ENCODE peak calls at places on chromosomes 7 and 10, in eight cellular contexts. S, D, F, P, J, Q, R and U are unnamed samples.

GRCh38 chr10:11553773-11554381 is 57.6 kb downstream of the USP6NL start:
- DNase-seq in Q (no peak), P (no peak), R (no peak), S (no peak), D (no peak), F (no peak), J (no peak), U (no peak)

GRCh38 chr7:93226310-93226709 is at the start of gene HEPACAM2:
- DNase-seq in D (no peak), J (no peak), F (no peak), P (no peak), R (no peak), S (no peak), Q (no peak), U (no peak)

GRCh38 chr10:74799840-74800239 is 26.6 kb upstream of the KAT6B start:
- DNase-seq in P (no peak), R (no peak), S (no peak), D (no peak), F (no peak), J (peak), Q (peak), U (no peak)

GRCh38 chr10:73439605-73440298 is 6.4 kb upstream of the MSS51 start:
- DNase-seq in D (no peak), F (no peak), P (no peak), R (no peak), J (no peak), Q (no peak), S (peak), U (no peak)

GRCh38 chr7:142916508-142916907 is 17.0 kb downstream of the TRPV5 start:
- DNase-seq in S (no peak), D (no peak), Q (no peak), J (no peak), P (no peak), R (no peak), F (no peak), U (no peak)

GRCh38 chr10:6203331-6204062 is 765 bp downstream of the PFKFB3 start:
- DNase-seq in S (no peak), J (peak), D (peak), P (peak), F (peak), Q (no peak), R (peak), U (peak)

GRCh38 chr10:17475661-17476060 is 21.3 kb upstream of the ST8SIA6 start:
- DNase-seq in R (no peak), S (no peak), D (no peak), F (no peak), Q (no peak), J (no peak), P (no peak), U (no peak)

GRCh38 chr10:110568055-110568735 is 700 bp downstream of the SMC3 start:
- DNase-seq in D (peak), Q (no peak), J (peak), S (peak), F (peak), R (no peak), P (peak), U (no peak)

GRCh38 chr10:122543676-122544075 is 16.9 kb upstream of the DMBT1 start:
- DNase-seq in Q (no peak), J (no peak), R (no peak), F (no peak), P (no peak), S (no peak), D (no peak), U (no peak)

GRCh38 chr7:116315293-116315692 is 105.0 kb downstream of the TES start:
- DNase-seq in J (no peak), D (no peak), R (no peak), P (no peak), Q (no peak), S (peak), F (no peak), U (no peak)

GRCh38 chr7:4667776-4668509 is 14.2 kb upstream of the FOXK1 start:
- DNase-seq in J (no peak), D (no peak), P (peak), S (no peak), Q (no peak), F (no peak), R (no peak), U (no peak)

GRCh38 chr7:41096921-41097320 is 606.0 kb downstream of the INHBA start:
- DNase-seq in R (no peak), J (no peak), S (no peak), D (no peak), P (no peak), F (no peak), Q (no peak), U (no peak)

GRCh38 chr7:99080679-99081078 is 63.2 kb downstream of the SMURF1 start:
- DNase-seq in F (no peak), D (no peak), J (no peak), Q (no peak), S (no peak), P (no peak), R (no peak), U (no peak)

GRCh38 chr7:29287366-29287765 is 92.8 kb downstream of the CHN2 start:
- DNase-seq in D (no peak), F (no peak), J (no peak), S (peak), R (no peak), P (no peak), Q (no peak), U (no peak)

GRCh38 chr7:30206466-30206865 is 71.7 kb downstream of the MTURN start:
- DNase-seq in P (no peak), R (no peak), Q (no peak), D (no peak), J (no peak), S (peak), F (no peak), U (no peak)

GRCh38 chr7:155188821-155189599 is 108.7 kb upstream of the INSIG1 start:
- DNase-seq in S (no peak), F (no peak), R (no peak), D (no peak), J (no peak), Q (no peak), P (no peak), U (no peak)

GRCh38 chr10:114239117-114239993 is at the start of gene VWA2:
- DNase-seq in D (peak), S (no peak), J (peak), F (no peak), P (no peak), Q (no peak), R (no peak), U (peak)

GRCh38 chr7:43888983-43889945 is 17.1 kb downstream of the URGCP start:
- DNase-seq in R (no peak), Q (no peak), P (no peak), J (no peak), D (no peak), F (no peak), S (no peak), U (no peak)

GRCh38 chr7:121076350-121077164 is 88.0 kb downstream of the CPED1 start:
- DNase-seq in P (no peak), S (peak), Q (no peak), R (no peak), D (no peak), J (no peak), F (no peak), U (no peak)

GRCh38 chr10:5977471-5978370 is at the start of gene IL15RA:
- DNase-seq in P (peak), J (peak), R (peak), F (peak), Q (no peak), D (peak), S (peak), U (peak)

GRCh38 chr10:43336641-43337318 is 34.7 kb upstream of the FXYD4 start:
- DNase-seq in Q (no peak), F (no peak), P (no peak), D (peak), R (no peak), S (no peak), J (no peak), U (no peak)

GRCh38 chr7:91068136-91068795 is 196.0 kb upstream of the FZD1 start:
- DNase-seq in Q (no peak), P (no peak), S (no peak), J (no peak), F (no peak), D (no peak), R (no peak), U (no peak)

GRCh38 chr10:49512121-49512809 is 26.7 kb downstream of the ERCC6 start:
- DNase-seq in D (no peak), F (no peak), S (peak), R (no peak), Q (peak), P (no peak), J (no peak), U (no peak)

GRCh38 chr7:96144260-96144526 is 177.7 kb downstream of the SLC25A13 start:
- DNase-seq in D (no peak), P (no peak), Q (no peak), R (no peak), F (no peak), S (no peak), J (no peak), U (no peak)

GRCh38 chr10:111885919-111886318 is 297.6 kb downstream of the GPAM start:
- DNase-seq in Q (no peak), P (no peak), F (no peak), S (no peak), D (no peak), J (no peak), R (no peak), U (no peak)

GRCh38 chr10:20966426-20966825 is 69.3 kb upstream of the NEBL start:
- DNase-seq in S (no peak), J (no peak), Q (no peak), P (no peak), D (no peak), R (no peak), F (no peak), U (no peak)

GRCh38 chr10:3780766-3781457 is 4.1 kb downstream of the KLF6 start:
- DNase-seq in D (no peak), Q (no peak), R (no peak), P (no peak), J (no peak), F (no peak), S (no peak), U (no peak)

GRCh38 chr10:27225011-27225590 is 15.5 kb downstream of the ACBD5 start:
- DNase-seq in P (no peak), J (no peak), F (no peak), D (no peak), R (no peak), S (no peak), Q (no peak), U (no peak)

GRCh38 chr7:35705932-35706461 is 11.1 kb upstream of the HERPUD2 start:
- DNase-seq in D (no peak), F (no peak), R (no peak), P (no peak), S (no peak), J (no peak), Q (no peak), U (no peak)

GRCh38 chr10:25175527-25176420 is 973 bp downstream of the GPR158 start:
- DNase-seq in D (no peak), P (no peak), S (no peak), J (no peak), F (no peak), R (no peak), Q (no peak), U (no peak)

GRCh38 chr7:80060218-80060806 is 74.3 kb upstream of the GNAI1 start:
- DNase-seq in P (no peak), R (no peak), D (no peak), Q (peak), S (no peak), J (no peak), F (no peak), U (no peak)

GRCh38 chr10:109956454-109957091 is 33.3 kb upstream of the XPNPEP1 start:
- DNase-seq in S (peak), R (no peak), J (no peak), D (no peak), F (no peak), Q (no peak), P (no peak), U (no peak)

GRCh38 chr10:104824378-104825006 is 183.4 kb downstream of the SORCS3 start:
- DNase-seq in R (no peak), Q (no peak), F (no peak), P (no peak), S (peak), J (peak), D (no peak), U (no peak)

GRCh38 chr7:74480861-74481417 is 27.2 kb downstream of the GTF2IRD1 start:
- DNase-seq in P (peak), J (no peak), S (no peak), F (peak), Q (no peak), R (no peak), D (peak), U (peak)

GRCh38 chr7:84258628-84259027 is 64.0 kb upstream of the SEMA3A start:
- DNase-seq in D (no peak), S (no peak), J (no peak), P (no peak), F (no peak), R (no peak), Q (no peak), U (no peak)